ENCODE peak calls at places on chromosomes 7 and 10, in seven cellular contexts. I is mesendoderm, T is mesenchymal stem cell, K is H9, M is neuronal stem cell, J is IMR-90, P is H1. N is an unnamed sample.

GRCh38 chr10:34010891-34011290 is 676.4 kb upstream of the NRP1 start:
- DNase-seq in K (no peak), T (no peak), I (no peak), M (no peak), J (peak), P (no peak), N (no peak)

GRCh38 chr7:32681174-32681518 is 185.9 kb downstream of the AVL9 start:
- DNase-seq in K (no peak), M (no peak), T (no peak), J (no peak), P (no peak), I (no peak), N (no peak)

GRCh38 chr10:113221756-113222168 is 271.7 kb downstream of the TCF7L2 start:
- DNase-seq in J (no peak), K (peak), T (peak), P (no peak), M (no peak), I (peak), N (peak)

GRCh38 chr10:90227259-90227658 is 525.9 kb downstream of the KIF20B start:
- DNase-seq in M (no peak), K (no peak), J (peak), P (no peak), T (no peak), I (no peak), N (no peak)

GRCh38 chr7:102064361-102065025 is 222.2 kb upstream of the SH2B2 start:
- DNase-seq in I (peak), M (no peak), P (no peak), J (peak), T (peak), K (no peak), N (peak)

GRCh38 chr7:81066797-81067196 is 147.9 kb upstream of the SEMA3C start:
- DNase-seq in J (no peak), I (no peak), T (no peak), K (no peak), P (no peak), M (no peak), N (no peak)

GRCh38 chr7:129577881-129578462 is 33.5 kb upstream of the NRF1 start:
- DNase-seq in I (no peak), T (no peak), M (no peak), P (no peak), J (no peak), K (no peak), N (no peak)

GRCh38 chr10:98846787-98847186 is 388.9 kb downstream of the HPSE2 start:
- DNase-seq in I (no peak), M (no peak), K (no peak), P (no peak), J (no peak), T (no peak), N (no peak)

GRCh38 chr7:21352540-21353387 is 75.1 kb upstream of the SP4 start:
- DNase-seq in M (no peak), I (no peak), P (no peak), K (no peak), J (no peak), T (no peak), N (peak)

GRCh38 chr7:84263106-84263505 is 68.5 kb upstream of the SEMA3A start:
- DNase-seq in J (no peak), M (no peak), K (no peak), P (no peak), I (no peak), T (no peak), N (no peak)

GRCh38 chr10:133033742-133034048 is 54.0 kb upstream of the ADGRA1 start:
- DNase-seq in K (no peak), P (no peak), I (no peak), T (no peak), J (no peak), M (no peak), N (no peak)

GRCh38 chr10:133034762-133035161 is 53.0 kb upstream of the ADGRA1 start:
- DNase-seq in P (no peak), K (no peak), I (peak), M (no peak), J (no peak), T (no peak), N (no peak)

GRCh38 chr10:133034092-133034491 is 53.6 kb upstream of the ADGRA1 start:
- DNase-seq in J (no peak), T (no peak), P (no peak), I (no peak), K (no peak), M (no peak), N (no peak)

GRCh38 chr10:133038276-133038823 is 49.4 kb upstream of the ADGRA1 start:
- DNase-seq in P (no peak), T (no peak), M (no peak), J (no peak), I (no peak), K (no peak), N (no peak)

GRCh38 chr10:133035952-133036351 is 51.8 kb upstream of the ADGRA1 start:
- DNase-seq in M (no peak), P (no peak), T (no peak), K (no peak), J (no peak), I (no peak), N (no peak)
- H2AK5ac ChIP-seq in M (no peak), P (no peak), T (no peak), K (no peak), J (no peak), I (no peak), N (no peak)

GRCh38 chr7:110373514-110374258 is 717.2 kb upstream of the LRRN3 start:
- DNase-seq in M (no peak), J (peak), P (no peak), I (peak), T (peak), K (no peak), N (peak)
- H3K23ac ChIP-seq in M (no peak), J (peak), P (no peak), I (no peak), T (no peak), K (no peak), N (no peak)

GRCh38 chr7:155447603-155448002 is 10.3 kb upstream of the EN2 start:
- DNase-seq in T (no peak), M (no peak), K (no peak), J (no peak), I (no peak), P (no peak), N (no peak)
- H2AK5ac ChIP-seq in T (no peak), M (no peak), K (no peak), J (no peak), I (no peak), P (no peak), N (no peak)

DNA sequence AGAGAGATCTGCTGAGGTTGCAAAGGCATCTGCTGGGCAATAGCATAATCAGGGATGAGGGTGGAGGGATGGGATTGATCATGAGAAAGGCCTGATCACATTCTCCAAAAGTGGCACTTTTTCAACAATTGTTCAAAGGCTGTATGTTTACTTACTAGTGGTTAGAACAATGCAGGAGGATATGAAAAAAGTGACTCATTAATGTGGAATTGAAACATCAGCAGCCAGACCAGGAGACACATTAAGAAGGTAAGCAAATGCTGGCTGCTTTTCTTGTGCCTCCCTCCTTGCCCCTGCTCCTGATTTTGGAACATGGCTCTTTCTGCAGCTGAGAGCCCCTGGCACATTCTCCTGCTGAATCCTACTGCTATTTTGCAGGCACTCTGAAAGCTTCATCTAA is 63.5 kb downstream of the FAM204A start:
- DNase-seq in K (no peak), J (no peak), P (no peak), I (no peak), M (no peak), T (no peak), N (no peak)
- H3K23ac ChIP-seq in K (no peak), J (no peak), P (no peak), I (no peak), M (no peak), T (no peak), N (no peak)

GRCh38 chr7:23928391-23928790 is 218.4 kb downstream of the STK31 start:
- DNase-seq in T (no peak), P (no peak), K (no peak), M (no peak), J (no peak), I (no peak), N (no peak)

GRCh38 chr7:23927709-23928108 is 217.7 kb downstream of the STK31 start:
- DNase-seq in T (no peak), I (no peak), K (no peak), P (no peak), M (no peak), J (no peak), N (no peak)

GRCh38 chr7:23930312-23930711 is 220.3 kb downstream of the STK31 start:
- DNase-seq in J (no peak), T (no peak), M (no peak), K (no peak), P (no peak), I (no peak), N (no peak)

GRCh38 chr7:23925088-23925487 is 215.1 kb downstream of the STK31 start:
- DNase-seq in M (no peak), T (no peak), I (no peak), K (no peak), P (no peak), J (no peak), N (no peak)
- H2AK5ac ChIP-seq in M (no peak), T (no peak), I (no peak), K (no peak), P (peak), J (no peak), N (no peak)

DNA sequence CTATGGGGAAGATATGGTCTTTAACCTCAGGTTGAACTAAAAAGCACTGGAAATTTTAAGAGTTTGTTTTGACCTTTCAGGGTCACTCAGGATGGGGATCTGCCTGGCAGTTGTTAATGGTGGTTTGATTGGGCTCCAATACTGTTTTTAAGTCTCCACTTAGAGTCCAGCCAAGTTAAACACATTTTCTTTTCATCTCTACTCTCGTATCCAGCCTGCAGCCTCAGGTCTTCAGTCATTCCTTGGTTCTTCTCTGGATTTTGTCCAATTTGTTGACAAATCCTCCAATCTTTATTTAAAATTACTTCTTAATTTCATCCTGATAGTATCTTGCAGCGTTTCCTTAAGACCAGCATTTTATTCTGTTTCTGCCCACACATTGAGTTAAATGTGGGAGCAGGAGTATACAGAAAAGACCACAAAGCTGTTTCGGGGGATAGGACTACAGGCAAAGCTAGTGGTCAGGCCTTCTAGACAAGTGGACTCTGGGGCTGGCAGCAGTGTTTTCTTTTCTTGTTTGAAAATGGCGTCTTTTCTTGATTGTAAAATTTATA is 133.2 kb upstream of the INHBA start:
- DNase-seq in M (no peak), T (no peak), J (no peak), I (no peak), P (no peak), K (no peak), N (no peak)
- H3K23ac ChIP-seq in M (no peak), T (no peak), J (no peak), I (no peak), P (no peak), K (no peak), N (no peak)

GRCh38 chr10:6182454-6183098 is 20.2 kb upstream of the PFKFB3 start:
- DNase-seq in K (no peak), P (no peak), T (no peak), I (no peak), J (no peak), M (no peak), N (no peak)

GRCh38 chr10:6185039-6185716 is 17.6 kb upstream of the PFKFB3 start:
- DNase-seq in K (no peak), J (no peak), T (no peak), I (peak), P (no peak), M (no peak), N (no peak)

GRCh38 chr10:6191147-6191546 is 11.6 kb upstream of the PFKFB3 start:
- DNase-seq in J (no peak), P (no peak), K (no peak), T (no peak), I (no peak), M (no peak), N (no peak)

GRCh38 chr10:6187278-6187677 is 15.5 kb upstream of the PFKFB3 start:
- DNase-seq in I (no peak), T (no peak), J (no peak), M (no peak), K (no peak), P (no peak), N (no peak)

DNA sequence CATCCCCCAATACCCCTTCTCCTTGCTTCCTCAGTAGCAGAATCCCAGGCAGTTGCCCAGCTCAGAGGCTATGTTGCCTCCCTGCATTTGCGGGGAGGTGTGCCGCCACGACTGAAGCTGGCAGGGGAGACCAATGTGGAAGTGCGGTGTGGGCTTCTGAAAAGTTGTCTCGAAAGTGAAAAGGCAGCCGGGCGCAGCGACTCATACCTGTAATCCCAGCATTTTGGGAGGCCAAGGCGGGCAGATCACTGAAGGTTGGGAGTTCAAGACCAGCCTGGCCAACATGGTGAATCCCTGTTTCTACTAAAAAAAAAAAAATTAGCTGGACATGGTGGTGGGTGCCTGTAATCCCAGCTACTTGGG is 15.9 kb upstream of the PFKFB3 start:
- DNase-seq in K (no peak), M (no peak), P (no peak), J (no peak), T (no peak), I (no peak), N (no peak)
- H2AK5ac ChIP-seq in K (no peak), M (no peak), P (no peak), J (peak), T (no peak), I (no peak), N (no peak)